ENCODE peak calls at places on chromosomes 5 and 9, in four cellular contexts. I is adrenal gland, R is mesendoderm, L is Caco-2. T is an unnamed sample. For H3K4me1, the result is how much of the 10 kb centered on the place peaks cover.

GRCh38 chr9:126676685-126677143 is 63.0 kb downstream of the LMX1B start:
- DNase-seq in R (peak), L (no peak), I (no peak), T (no peak)

GRCh38 chr5:54477941-54478478 is 22.5 kb downstream of the HSPB3 start:
- DNase-seq in R (peak), I (no peak), L (no peak), T (no peak)

GRCh38 chr5:168002116-168002515 is 289.3 kb upstream of the WWC1 start:
- DNase-seq in L (no peak), I (no peak), R (no peak), T (no peak)

GRCh38 chr9:35661756-35662350 is 3.1 kb downstream of the ARHGEF39 start:
- DNase-seq in L (no peak), I (no peak), R (no peak), T (no peak)

GRCh38 chr9:124020520-124021384 is 9.2 kb downstream of the LHX2 start:
- DNase-seq in I (no peak), R (no peak), L (no peak), T (no peak)

GRCh38 chr9:26856413-26857032 is 36.1 kb downstream of the CAAP1 start:
- DNase-seq in I (peak), R (peak), L (peak), T (no peak)

GRCh38 chr5:103522586-103522985 is 40.0 kb downstream of the NUDT12 start:
- DNase-seq in I (no peak), R (peak), L (no peak), T (no peak)

GRCh38 chr5:116778015-116778414 is 203.4 kb upstream of the SEMA6A start:
- DNase-seq in I (no peak), R (peak), L (no peak), T (no peak)

GRCh38 chr9:76419782-76420380 is 25.7 kb upstream of the RFK start:
- DNase-seq in L (no peak), R (peak), I (peak), T (no peak)

GRCh38 chr5:16492398-16493175 is 27.0 kb upstream of the ZNF622 start:
- DNase-seq in I (no peak), L (peak), R (peak), T (no peak)

GRCh38 chr9:22855956-22856355 is 409.3 kb downstream of the DMRTA1 start:
- DNase-seq in I (no peak), L (no peak), R (no peak), T (no peak)

GRCh38 chr9:103804077-103804735 is 289.9 kb upstream of the SMC2 start:
- DNase-seq in L (no peak), I (no peak), R (no peak), T (no peak)

GRCh38 chr5:60076746-60077145 is 183.2 kb upstream of the PDE4D start:
- DNase-seq in L (no peak), R (no peak), I (no peak), T (no peak)

GRCh38 chr5:17365756-17366155 is 132.3 kb upstream of the TAF11L2 start:
- DNase-seq in L (peak), R (no peak), I (no peak), T (no peak)

GRCh38 chr9:114221706-114222465 is 66.5 kb downstream of the COL27A1 start:
- DNase-seq in R (no peak), L (no peak), I (no peak), T (no peak)

GRCh38 chr9:21800931-21801682 is 1.3 kb upstream of the MTAP start:
- DNase-seq in L (no peak), R (no peak), I (no peak), T (no peak)

GRCh38 chr5:125200842-125201373 is 454.5 kb upstream of the ZNF608 start:
- DNase-seq in L (no peak), R (no peak), I (no peak), T (no peak)

GRCh38 chr5:36174119-36174518 is 22.2 kb downstream of the SKP2 start:
- DNase-seq in I (no peak), R (no peak), L (no peak), T (no peak)

GRCh38 chr9:33943389-33943788 is 105.3 kb downstream of the UBAP2 start:
- DNase-seq in I (no peak), L (no peak), R (no peak), T (no peak)

GRCh38 chr5:11973469-11973868 is 69.2 kb upstream of the CTNND2 start:
- DNase-seq in R (no peak), I (no peak), L (no peak), T (no peak)

GRCh38 chr9:19114680-19115270 is 12.1 kb upstream of the HAUS6 start:
- DNase-seq in L (no peak), R (peak), I (no peak), T (no peak)

GRCh38 chr5:139650689-139651501 is 2.7 kb downstream of the CXXC5 start:
- DNase-seq in I (peak), L (peak), R (peak), T (peak)

GRCh38 chr5:38078161-38078560 is 180.2 kb upstream of the EGFLAM start:
- DNase-seq in R (no peak), I (no peak), L (no peak), T (no peak)

GRCh38 chr5:91381774-91382492 is 1.2 kb downstream of the ARRDC3 start:
- DNase-seq in L (peak), R (peak), I (peak), T (peak)

GRCh38 chr5:146520731-146521130 is 4.7 kb upstream of the GPR151 start:
- DNase-seq in L (no peak), R (peak), I (no peak), T (no peak)

GRCh38 chr5:10315824-10316509 is 8.3 kb upstream of the CMBL start:
- DNase-seq in I (no peak), L (no peak), R (peak), T (no peak)

GRCh38 chr5:141199359-141200235 is at the start of gene PCDHB11:
- DNase-seq in I (no peak), R (peak), L (no peak), T (no peak)

GRCh38 chr5:175243441-175243840 is 200.5 kb downstream of the DRD1 start:
- DNase-seq in I (no peak), R (peak), L (no peak), T (no peak)

GRCh38 chr5:22242532-22242931 is 610.6 kb downstream of the CDH12 start:
- DNase-seq in R (peak), I (no peak), L (peak), T (no peak)

GRCh38 chr9:137308102-137308619 is 6.1 kb upstream of the NRARP start:
- DNase-seq in I (no peak), L (no peak), R (no peak), T (no peak)
- H3K4me1 ChIP-seq in I (under half), L (under half), R (under half), T (under half)

GRCh38 chr5:119300311-119300670 is 55.5 kb upstream of the TNFAIP8 start:
- DNase-seq in R (no peak), L (no peak), I (no peak), T (no peak)
- H3K4me1 ChIP-seq in R (under half), L (under half), I (under half), T (under half)

GRCh38 chr5:135644816-135645215 is 66.0 kb upstream of the CXCL14 start:
- DNase-seq in I (no peak), R (no peak), L (no peak), T (no peak)
- H3K4me1 ChIP-seq in I (under half), R (under half), L (under half), T (under half)

GRCh38 chr9:2017459-2018161 is 2.5 kb downstream of the SMARCA2 start:
- DNase-seq in I (peak), R (peak), L (peak), T (peak)

GRCh38 chr9:2018764-2019548 is 3.8 kb downstream of the SMARCA2 start:
- DNase-seq in I (no peak), L (no peak), R (no peak), T (no peak)

GRCh38 chr9:2021731-2022130 is 6.6 kb downstream of the SMARCA2 start:
- DNase-seq in I (no peak), L (peak), R (no peak), T (no peak)

GRCh38 chr9:2018162-2018643 is 3.1 kb downstream of the SMARCA2 start:
- DNase-seq in L (no peak), R (no peak), I (no peak), T (no peak)

DNA sequence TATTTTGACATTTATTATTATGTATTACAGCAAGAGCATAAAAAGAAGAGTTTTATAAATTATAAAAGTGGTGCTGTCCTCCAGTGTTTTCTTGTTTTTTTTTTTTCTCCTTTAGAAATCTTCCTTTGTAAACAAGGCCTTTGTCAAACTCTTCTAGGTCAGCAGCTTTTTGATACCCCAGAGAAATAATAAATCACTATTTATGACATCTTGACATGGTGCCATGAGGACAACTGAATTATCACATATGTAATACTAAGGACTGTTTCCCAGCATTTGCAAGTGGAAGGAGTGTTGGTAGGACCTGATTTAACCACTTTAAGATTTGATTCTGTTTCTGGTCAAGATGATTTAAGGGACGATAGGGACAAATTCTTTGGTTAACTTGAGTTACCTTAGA is 4.6 kb downstream of the SMARCA2 start:
- DNase-seq in L (no peak), R (no peak), I (no peak), T (no peak)
- H3K4me1 ChIP-seq in L (under half), R (under half), I (half or more), T (under half)

GRCh38 chr5:151258771-151259170 is 5.8 kb downstream of the GM2A start:
- DNase-seq in R (no peak), L (no peak), I (no peak), T (no peak)
- H3K4me1 ChIP-seq in R (under half), L (under half), I (under half), T (under half)

DNA sequence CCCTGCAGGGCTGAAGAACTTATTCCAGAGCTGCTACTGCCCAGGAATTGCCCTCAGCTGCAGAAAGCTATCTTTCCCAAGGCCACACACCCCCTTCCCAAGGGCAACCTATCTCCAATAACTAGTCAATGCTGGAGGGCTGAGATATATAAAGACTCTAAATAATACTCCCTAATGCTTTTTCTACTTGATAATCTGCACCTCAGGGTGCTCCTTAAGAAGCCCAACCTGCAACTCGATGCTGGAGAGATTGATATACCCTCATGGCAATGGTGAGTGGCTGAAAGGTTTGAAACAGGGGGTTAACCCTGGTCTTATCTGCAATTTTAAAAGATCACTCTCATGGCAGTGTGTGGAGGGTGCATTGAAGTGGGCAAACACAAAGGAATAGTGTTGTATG is 142.7 kb upstream of the APC start:
- DNase-seq in I (no peak), L (no peak), R (no peak), T (no peak)
- H3K4me1 ChIP-seq in I (under half), L (under half), R (under half), T (under half)

GRCh38 chr5:71830626-71831539 is 111.8 kb downstream of the CARTPT start:
- DNase-seq in I (peak), L (no peak), R (no peak), T (peak)

GRCh38 chr5:71836084-71836483 is 117.0 kb downstream of the CARTPT start:
- DNase-seq in L (no peak), R (no peak), I (no peak), T (no peak)

GRCh38 chr5:71832812-71833456 is 113.9 kb downstream of the CARTPT start:
- DNase-seq in I (no peak), L (no peak), R (no peak), T (no peak)

GRCh38 chr5:71836547-71837112 is 117.6 kb downstream of the CARTPT start:
- DNase-seq in R (no peak), I (no peak), L (no peak), T (no peak)

GRCh38 chr5:71834575-71834974 is 115.5 kb downstream of the CARTPT start:
- DNase-seq in R (no peak), L (no peak), I (no peak), T (no peak)
- H3K4me1 ChIP-seq in R (under half), L (under half), I (under half), T (under half)

GRCh38 chr5:178249191-178249989 is 16.8 kb upstream of the PHYKPL start:
- DNase-seq in R (no peak), I (no peak), L (no peak), T (no peak)
- H3K4me1 ChIP-seq in R (under half), I (under half), L (under half), T (under half)

DNA sequence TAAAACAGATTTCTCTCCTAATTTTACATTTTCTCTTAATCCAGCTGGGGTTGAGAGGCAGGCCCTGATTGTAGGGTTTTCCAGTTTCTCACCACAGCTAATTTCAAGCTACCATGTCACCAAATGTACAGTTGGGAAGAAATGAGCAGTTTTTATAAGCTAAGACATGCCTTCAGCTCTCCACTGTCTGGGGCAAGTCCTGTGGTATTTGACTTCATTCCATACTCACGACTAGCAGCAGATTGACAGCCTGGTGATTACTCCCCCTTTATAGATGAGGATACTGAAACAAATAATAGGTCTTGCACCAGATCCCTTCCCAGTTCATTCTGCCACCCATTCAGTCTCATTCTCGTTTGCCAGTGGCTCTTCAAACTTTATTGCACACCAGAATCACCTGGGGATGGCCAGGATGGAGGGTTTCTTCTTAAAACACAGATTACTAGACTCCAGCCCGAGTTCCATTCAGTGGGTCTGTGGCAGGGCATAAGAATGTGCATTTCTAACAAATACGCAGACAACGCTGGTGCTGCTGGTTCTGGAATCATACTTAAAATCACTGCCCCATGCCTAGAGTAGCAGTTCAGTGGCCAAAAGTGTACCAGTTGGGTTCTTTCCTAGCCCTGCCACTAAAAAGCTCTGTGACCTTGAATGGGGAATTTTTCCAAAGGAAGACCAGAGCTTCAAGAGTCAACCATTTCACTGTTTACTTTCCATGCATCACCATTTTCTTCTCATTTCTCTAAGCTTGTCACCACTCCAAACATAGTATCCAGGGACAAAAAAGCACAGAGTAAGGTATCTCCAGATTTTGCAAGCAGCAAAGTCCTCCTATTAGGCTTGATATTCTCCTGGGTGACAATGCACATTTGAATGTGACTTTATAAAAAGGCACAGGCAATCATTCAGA is 64.3 kb downstream of the CSNK1A1 start:
- DNase-seq in L (peak), R (peak), I (peak), T (no peak)
- H3K4me1 ChIP-seq in L (under half), R (under half), I (under half), T (under half)

GRCh38 chr9:14278291-14278721 is 35.6 kb downstream of the NFIB start:
- DNase-seq in R (no peak), I (no peak), L (no peak), T (no peak)
- H3K4me1 ChIP-seq in R (under half), I (under half), L (under half), T (under half)

T was measured in tibial nerve.